ENCODE peak calls at places on chromosomes 2 and 18, in four cellular contexts. E is endothelial cell of umbilical vein, S is IMR-90, I is K562. B is an unnamed sample.

GRCh38 chr2:216774620-216775019 is 79.3 kb upstream of the IGFBP5 start:
- DNase-seq in S (peak; percentile 92), E (no peak), I (peak; percentile 45), B (no peak)

GRCh38 chr2:29110916-29111315 is 4.3 kb upstream of the CLIP4 start:
- DNase-seq in S (peak; percentile 36), E (no peak), I (no peak), B (no peak)

GRCh38 chr2:28661589-28662001 is 90.0 kb upstream of the PPP1CB start:
- DNase-seq in E (peak; percentile 90), I (no peak), S (peak; percentile 88), B (no peak)

GRCh38 chr2:136378712-136379595 is 261.0 kb upstream of the CXCR4 start:
- DNase-seq in E (peak; percentile 64), S (peak; percentile 36), I (peak; percentile 36), B (no peak)

GRCh38 chr2:239956818-239957261 is 68.3 kb downstream of the NDUFA10 start:
- DNase-seq in E (no peak), S (no peak), I (no peak), B (no peak)

GRCh38 chr2:19146867-19147266 is 211.6 kb downstream of the OSR1 start:
- DNase-seq in E (no peak), S (no peak), I (no peak), B (no peak)

GRCh38 chr2:79860233-79861058 is 347.6 kb downstream of the CTNNA2 start:
- DNase-seq in I (peak; percentile 11), E (no peak), S (peak; percentile 21), B (no peak)

GRCh38 chr2:119248311-119248710 is 24.7 kb downstream of the STEAP3 start:
- DNase-seq in S (peak; percentile 88), E (no peak), I (no peak), B (no peak)

GRCh38 chr2:67612576-67612981 is 215.4 kb downstream of the ETAA1 start:
- DNase-seq in S (no peak), I (no peak), E (no peak), B (no peak)

GRCh38 chr2:98254504-98255059 is 91.7 kb upstream of the CNGA3 start:
- DNase-seq in I (no peak), E (no peak), S (no peak), B (no peak)

GRCh38 chr2:119387381-119388129 is 20.8 kb downstream of the DBI start:
- DNase-seq in I (peak; percentile 22), E (peak; percentile 20), S (peak; percentile 20), B (no peak)

GRCh38 chr18:13614701-13615288 is 111.6 kb downstream of the FAM210A start:
- DNase-seq in I (no peak), E (no peak), S (no peak), B (no peak)

GRCh38 chr2:150484461-150484931 is 3.0 kb downstream of the RND3 start:
- DNase-seq in E (peak; percentile 37), S (peak; percentile 42), I (no peak), B (no peak)

GRCh38 chr2:203500951-203501350 is 34.1 kb downstream of the RAPH1 start:
- DNase-seq in I (no peak), E (peak; percentile 46), S (no peak), B (no peak)

GRCh38 chr18:74251297-74252031 is 40.3 kb downstream of the CYB5A start:
- DNase-seq in S (peak; percentile 72), I (no peak), E (peak; percentile 56), B (no peak)

GRCh38 chr2:235551965-235552364 is 58.1 kb downstream of the AGAP1 start:
- DNase-seq in E (peak; percentile 81), I (peak; percentile 35), S (peak; percentile 48), B (no peak)

GRCh38 chr2:219969508-219969907 is 342.1 kb downstream of the SLC4A3 start:
- DNase-seq in S (peak; percentile 90), I (no peak), E (no peak), B (peak; percentile 82)

GRCh38 chr2:218026676-218027425 is 24.1 kb upstream of the TNS1 start:
- DNase-seq in S (no peak), E (no peak), I (no peak), B (no peak)

GRCh38 chr2:176079285-176079830 is 4.4 kb downstream of the EVX2 start:
- DNase-seq in S (no peak), I (no peak), E (no peak), B (no peak)

GRCh38 chr18:12262748-12263147 is 8.6 kb downstream of the CIDEA start:
- DNase-seq in S (no peak), E (no peak), I (no peak), B (no peak)

GRCh38 chr2:213188971-213189899 is 37.8 kb upstream of the IKZF2 start:
- DNase-seq in I (no peak), E (no peak), S (peak; percentile 52), B (no peak)

GRCh38 chr2:55159037-55159651 is 72.9 kb downstream of the CLHC1 start:
- DNase-seq in E (peak; percentile 37), S (no peak), I (no peak), B (no peak)

GRCh38 chr2:150606380-150607060 is 119.1 kb upstream of the RND3 start:
- DNase-seq in S (peak; percentile 18), E (no peak), I (no peak), B (no peak)

GRCh38 chr2:43634604-43635306 is 2.3 kb upstream of the PLEKHH2 start:
- DNase-seq in S (peak; percentile 89), E (peak; percentile 16), I (no peak), B (no peak)

GRCh38 chr2:20126040-20126439 is 74.6 kb upstream of the LAPTM4A start:
- DNase-seq in E (no peak), S (no peak), I (no peak), B (no peak)

GRCh38 chr2:178523596-178524134 is 43.4 kb downstream of the PLEKHA3 start:
- DNase-seq in S (peak; percentile 7), I (peak; percentile 38), E (peak; percentile 20), B (no peak)

DNA sequence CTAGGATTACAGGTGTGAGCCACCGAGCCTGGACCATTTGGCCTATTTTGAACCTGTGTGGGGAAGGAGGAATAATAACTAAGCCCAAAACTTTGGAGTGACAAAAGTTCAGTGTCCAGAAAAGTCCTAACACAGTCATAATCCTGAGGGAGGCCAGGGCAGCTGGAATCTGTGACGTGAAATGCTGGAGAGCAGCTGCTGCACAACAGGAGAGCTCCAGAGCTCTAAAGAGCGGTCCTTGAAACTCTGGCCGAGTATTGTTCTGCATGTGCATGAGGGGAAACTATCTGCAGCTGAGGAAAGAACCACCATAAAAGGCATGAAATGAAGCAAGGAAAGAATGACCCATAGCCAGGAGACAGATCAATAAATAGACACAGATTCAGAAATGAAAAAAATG is 27.8 kb downstream of the HADHA start:
- DNase-seq in I (no peak), S (no peak), E (no peak), B (no peak)
- H3K9me1 ChIP-seq in I (no peaks in the 10 kb centered on the region), S (peaks cover 2% of the 10 kb centered on the region), E (no peaks in the 10 kb centered on the region), B (no peaks in the 10 kb centered on the region)

DNA sequence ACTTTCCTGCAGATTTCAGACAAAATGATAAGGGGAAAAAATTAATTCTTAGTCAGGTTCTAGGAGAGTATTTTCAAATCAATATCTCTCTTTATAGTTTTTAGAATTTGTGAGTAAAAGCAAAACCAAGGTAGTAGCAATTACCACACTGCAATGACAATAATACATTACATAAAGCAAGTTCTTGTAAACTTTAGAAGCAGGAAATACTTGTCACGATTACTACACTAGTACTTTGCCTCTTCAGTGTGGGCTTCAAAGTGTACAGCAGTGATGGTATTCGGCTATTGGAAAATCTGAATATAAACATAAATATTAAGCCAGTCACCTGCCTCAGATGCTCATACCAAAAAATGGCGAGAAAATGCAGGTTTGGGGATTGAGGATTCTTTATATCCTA is 81.0 kb downstream of the ALPK2 start:
- DNase-seq in E (no peak), S (no peak), I (no peak), B (no peak)
- H3K9me1 ChIP-seq in E (no peaks in the 10 kb centered on the region), S (peaks cover 21% of the 10 kb centered on the region), I (no peaks in the 10 kb centered on the region), B (no peaks in the 10 kb centered on the region)

GRCh38 chr2:144552821-144553220 is 32.9 kb upstream of the ZEB2 start:
- DNase-seq in S (no peak), E (no peak), I (no peak), B (no peak)
- H3K9me1 ChIP-seq in S (peaks cover 3% of the 10 kb centered on the region), E (no peaks in the 10 kb centered on the region), I (no peaks in the 10 kb centered on the region), B (no peaks in the 10 kb centered on the region)

GRCh38 chr2:117875786-117876185 is 61.3 kb downstream of the DDX18 start:
- DNase-seq in S (no peak), I (no peak), E (no peak), B (no peak)
- H3K9me1 ChIP-seq in S (no peaks in the 10 kb centered on the region), I (no peaks in the 10 kb centered on the region), E (no peaks in the 10 kb centered on the region), B (no peaks in the 10 kb centered on the region)

GRCh38 chr18:57286949-57287348 is 65.4 kb upstream of the ST8SIA3 start:
- DNase-seq in S (no peak), E (no peak), I (no peak), B (no peak)

DNA sequence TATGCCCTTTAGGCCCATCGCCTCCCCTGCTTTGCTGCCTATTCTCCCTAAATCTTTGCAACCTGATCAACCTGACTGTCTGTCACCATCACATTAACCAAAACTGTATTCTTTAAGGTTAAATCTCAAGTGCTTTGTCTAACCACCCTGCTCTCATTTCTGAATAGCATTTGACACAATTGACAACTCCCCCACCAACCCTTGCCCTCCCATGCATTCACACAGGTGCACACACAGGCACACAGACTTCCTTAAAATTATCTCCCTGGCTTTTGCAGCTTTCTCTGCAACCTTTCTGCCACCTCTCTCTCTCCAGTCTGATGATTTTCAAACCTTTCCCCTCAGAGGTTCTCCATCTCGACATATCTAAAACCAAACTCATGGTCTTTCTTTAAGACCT is 64.6 kb upstream of the ST8SIA3 start:
- DNase-seq in S (no peak), E (no peak), I (no peak), B (no peak)
- H3K9me1 ChIP-seq in S (no peaks in the 10 kb centered on the region), E (no peaks in the 10 kb centered on the region), I (no peaks in the 10 kb centered on the region), B (no peaks in the 10 kb centered on the region)

DNA sequence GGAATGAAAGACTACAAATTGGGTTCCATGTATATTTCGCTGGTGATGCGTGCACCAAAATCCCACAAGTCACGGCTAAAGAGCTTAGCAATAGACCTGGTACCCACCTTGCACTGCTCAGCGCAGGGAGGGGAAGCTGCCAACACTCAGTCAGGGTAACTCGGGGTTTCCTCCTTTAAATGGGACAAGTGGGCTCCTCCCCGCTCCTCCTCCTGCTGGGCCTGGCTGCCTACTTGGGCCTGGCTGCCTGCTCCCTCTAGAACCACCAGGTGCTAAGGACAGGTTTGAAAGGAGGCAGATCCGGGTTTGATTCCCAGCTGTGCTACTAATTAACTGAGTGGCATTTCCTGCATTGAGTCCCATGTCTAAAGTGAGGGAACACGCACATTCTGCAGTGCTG is 23.4 kb downstream of the MYO7B start:
- DNase-seq in S (no peak), E (no peak), I (no peak), B (no peak)
- H3K9me1 ChIP-seq in S (no peaks in the 10 kb centered on the region), E (no peaks in the 10 kb centered on the region), I (no peaks in the 10 kb centered on the region), B (no peaks in the 10 kb centered on the region)